ENCODE peak calls at places on chromosomes 12 and 14, in five cellular contexts. T, V, U, B and W are unnamed samples.

GRCh38 chr14:94394594-94395305 is 6.3 kb upstream of the SERPINA1 start:
- ATAC-seq in V (no peak), U (peak; percentile 37), B (no peak), T (no peak), W (no peak)

GRCh38 chr14:102645746-102646440 is 53.4 kb downstream of the RCOR1 start:
- ATAC-seq in T (peak; percentile 54), U (peak; percentile 49), B (peak; percentile 66), V (no peak), W (no peak)

GRCh38 chr12:54371328-54372112 is 7.2 kb upstream of the GPR84 start:
- ATAC-seq in B (no peak), T (no peak), V (no peak), U (no peak), W (no peak)

GRCh38 chr12:113242018-113242418 is 20.8 kb downstream of the TPCN1 start:
- ATAC-seq in V (no peak), T (no peak), B (no peak), U (peak; percentile 61), W (no peak)

GRCh38 chr12:21614510-21614909 is 9.9 kb upstream of the GYS2 start:
- ATAC-seq in U (no peak), B (no peak), V (peak; percentile 47), T (no peak), W (no peak)

GRCh38 chr12:127108360-127109215 is 1158.4 kb upstream of the TMEM132C start:
- ATAC-seq in B (peak; percentile 91), T (no peak), V (peak; percentile 51), U (peak; percentile 85), W (peak; percentile 86)

GRCh38 chr12:90945070-90945649 is 9.8 kb downstream of the CCER1 start:
- ATAC-seq in V (peak; percentile 35), B (peak; percentile 85), T (peak; percentile 72), U (peak; percentile 61), W (peak; percentile 92)

GRCh38 chr14:90626550-90626949 is 189.7 kb downstream of the TTC7B start:
- ATAC-seq in U (no peak), V (no peak), B (no peak), T (no peak), W (no peak)

GRCh38 chr12:54409267-54409666 is 9.8 kb downstream of the ITGA5 start:
- ATAC-seq in U (no peak), T (no peak), V (no peak), B (no peak), W (no peak)

GRCh38 chr14:31060253-31060875 is 34.2 kb upstream of the STRN3 start:
- ATAC-seq in B (no peak), T (no peak), V (no peak), U (no peak), W (no peak)

GRCh38 chr12:41188058-41188840 is at the start of gene PDZRN4:
- ATAC-seq in B (no peak), V (no peak), U (peak; percentile 53), T (peak; percentile 21), W (peak; percentile 67)